ENCODE peak calls at places on chromosomes 6 and 20, in ten cellular contexts. One of them, this sample, is unnamed.
A peak's percentile ranks its signal among the peaks of the same experiment; 100 is the strongest.

GRCh38 chr6:32854376-32855178 is 585 bp downstream of the PSMB9 start:
- DNase-seq in GM12878: no peak
- DNase-seq in iris pigment epithelial cell: peak; percentile 58
- DNase-seq in left colon: peak; percentile 75
- DNase-seq in stimulated activated CD4-positive, alpha-beta T cell treated with anti-CD3 and anti-CD28 coated beads, TNF-alpha, amount 100 ng/mL, for 24 hours: no peak
- DNase-seq in RWPE1: peak; percentile 58
- DNase-seq in colonic mucosa: peak; percentile 71
- DNase-seq in left ventricle myocardium superior: peak; percentile 38
- DNase-seq in AG10803: peak; percentile 25
- DNase-seq in fibroblast of pulmonary artery: peak; percentile 23
- DNase-seq in this sample: no peak

GRCh38 chr6:117866561-117866960 is 40.5 kb upstream of the SLC35F1 start:
- DNase-seq in GM12878: no peak
- DNase-seq in iris pigment epithelial cell: no peak
- DNase-seq in left colon: no peak
- DNase-seq in stimulated activated CD4-positive, alpha-beta T cell treated with anti-CD3 and anti-CD28 coated beads, TNF-alpha, amount 100 ng/mL, for 24 hours: no peak
- DNase-seq in RWPE1: no peak
- DNase-seq in colonic mucosa: no peak
- DNase-seq in left ventricle myocardium superior: no peak
- DNase-seq in AG10803: no peak
- DNase-seq in fibroblast of pulmonary artery: no peak
- DNase-seq in this sample: no peak

GRCh38 chr20:8811801-8812594 is 256.9 kb upstream of the PLCB4 start:
- DNase-seq in GM12878: no peak
- DNase-seq in iris pigment epithelial cell: no peak
- DNase-seq in left colon: no peak
- DNase-seq in stimulated activated CD4-positive, alpha-beta T cell treated with anti-CD3 and anti-CD28 coated beads, TNF-alpha, amount 100 ng/mL, for 24 hours: no peak
- DNase-seq in RWPE1: no peak
- DNase-seq in colonic mucosa: no peak
- DNase-seq in left ventricle myocardium superior: no peak
- DNase-seq in AG10803: no peak
- DNase-seq in fibroblast of pulmonary artery: no peak
- DNase-seq in this sample: no peak

GRCh38 chr6:121887724-121888123 is 452.3 kb downstream of the GJA1 start:
- DNase-seq in GM12878: no peak
- DNase-seq in iris pigment epithelial cell: no peak
- DNase-seq in left colon: no peak
- DNase-seq in stimulated activated CD4-positive, alpha-beta T cell treated with anti-CD3 and anti-CD28 coated beads, TNF-alpha, amount 100 ng/mL, for 24 hours: no peak
- DNase-seq in RWPE1: no peak
- DNase-seq in colonic mucosa: no peak
- DNase-seq in left ventricle myocardium superior: no peak
- DNase-seq in AG10803: peak; percentile 37
- DNase-seq in fibroblast of pulmonary artery: no peak
- DNase-seq in this sample: no peak

GRCh38 chr20:50959543-50960126 is 1.0 kb downstream of the MOCS3 start:
- DNase-seq in GM12878: no peak
- DNase-seq in iris pigment epithelial cell: no peak
- DNase-seq in left colon: no peak
- DNase-seq in stimulated activated CD4-positive, alpha-beta T cell treated with anti-CD3 and anti-CD28 coated beads, TNF-alpha, amount 100 ng/mL, for 24 hours: no peak
- DNase-seq in RWPE1: no peak
- DNase-seq in colonic mucosa: no peak
- DNase-seq in left ventricle myocardium superior: no peak
- DNase-seq in AG10803: no peak
- DNase-seq in fibroblast of pulmonary artery: no peak
- DNase-seq in this sample: no peak

GRCh38 chr6:155085582-155086253 is 90.6 kb downstream of the TIAM2 start:
- DNase-seq in GM12878: no peak
- DNase-seq in iris pigment epithelial cell: peak; percentile 66
- DNase-seq in left colon: peak; percentile 33
- DNase-seq in stimulated activated CD4-positive, alpha-beta T cell treated with anti-CD3 and anti-CD28 coated beads, TNF-alpha, amount 100 ng/mL, for 24 hours: no peak
- DNase-seq in RWPE1: peak; percentile 65
- DNase-seq in colonic mucosa: no peak
- DNase-seq in left ventricle myocardium superior: no peak
- DNase-seq in AG10803: no peak
- DNase-seq in fibroblast of pulmonary artery: peak; percentile 38
- DNase-seq in this sample: no peak

GRCh38 chr20:37152284-37152683 is 26.8 kb upstream of the RPN2 start:
- DNase-seq in GM12878: no peak
- DNase-seq in iris pigment epithelial cell: no peak
- DNase-seq in left colon: no peak
- DNase-seq in stimulated activated CD4-positive, alpha-beta T cell treated with anti-CD3 and anti-CD28 coated beads, TNF-alpha, amount 100 ng/mL, for 24 hours: no peak
- DNase-seq in RWPE1: no peak
- DNase-seq in colonic mucosa: no peak
- DNase-seq in left ventricle myocardium superior: no peak
- DNase-seq in AG10803: no peak
- DNase-seq in fibroblast of pulmonary artery: no peak
- DNase-seq in this sample: no peak

GRCh38 chr20:23225407-23226060 is 125.1 kb upstream of the NXT1 start:
- DNase-seq in GM12878: no peak
- DNase-seq in iris pigment epithelial cell: peak; percentile 98
- DNase-seq in left colon: peak; percentile 57
- DNase-seq in stimulated activated CD4-positive, alpha-beta T cell treated with anti-CD3 and anti-CD28 coated beads, TNF-alpha, amount 100 ng/mL, for 24 hours: no peak
- DNase-seq in RWPE1: peak; percentile 80
- DNase-seq in colonic mucosa: peak; percentile 47
- DNase-seq in left ventricle myocardium superior: peak; percentile 58
- DNase-seq in AG10803: peak; percentile 92
- DNase-seq in fibroblast of pulmonary artery: peak; percentile 97
- DNase-seq in this sample: no peak

GRCh38 chr20:56440346-56441007 is 27.9 kb upstream of the RTF2 start:
- DNase-seq in GM12878: peak; percentile 58
- DNase-seq in iris pigment epithelial cell: peak; percentile 50
- DNase-seq in left colon: no peak
- DNase-seq in stimulated activated CD4-positive, alpha-beta T cell treated with anti-CD3 and anti-CD28 coated beads, TNF-alpha, amount 100 ng/mL, for 24 hours: peak; percentile 32
- DNase-seq in RWPE1: no peak
- DNase-seq in colonic mucosa: no peak
- DNase-seq in left ventricle myocardium superior: no peak
- DNase-seq in AG10803: no peak
- DNase-seq in fibroblast of pulmonary artery: no peak
- DNase-seq in this sample: peak; percentile 28

GRCh38 chr20:25295386-25296093 is 47.7 kb downstream of the PYGB start:
- DNase-seq in GM12878: no peak
- DNase-seq in iris pigment epithelial cell: no peak
- DNase-seq in left colon: peak; percentile 69
- DNase-seq in stimulated activated CD4-positive, alpha-beta T cell treated with anti-CD3 and anti-CD28 coated beads, TNF-alpha, amount 100 ng/mL, for 24 hours: no peak
- DNase-seq in RWPE1: no peak
- DNase-seq in colonic mucosa: no peak
- DNase-seq in left ventricle myocardium superior: peak; percentile 79
- DNase-seq in AG10803: peak; percentile 46
- DNase-seq in fibroblast of pulmonary artery: no peak
- DNase-seq in this sample: no peak

GRCh38 chr6:121548146-121548545 is 112.7 kb downstream of the GJA1 start:
- DNase-seq in GM12878: no peak
- DNase-seq in iris pigment epithelial cell: no peak
- DNase-seq in left colon: no peak
- DNase-seq in stimulated activated CD4-positive, alpha-beta T cell treated with anti-CD3 and anti-CD28 coated beads, TNF-alpha, amount 100 ng/mL, for 24 hours: no peak
- DNase-seq in RWPE1: no peak
- DNase-seq in colonic mucosa: no peak
- DNase-seq in left ventricle myocardium superior: no peak
- DNase-seq in AG10803: peak; percentile 48
- DNase-seq in fibroblast of pulmonary artery: no peak
- DNase-seq in this sample: no peak

GRCh38 chr6:149335924-149336323 is 18.4 kb downstream of the TAB2 start:
- DNase-seq in GM12878: no peak
- DNase-seq in iris pigment epithelial cell: peak; percentile 88
- DNase-seq in left colon: no peak
- DNase-seq in stimulated activated CD4-positive, alpha-beta T cell treated with anti-CD3 and anti-CD28 coated beads, TNF-alpha, amount 100 ng/mL, for 24 hours: peak; percentile 48
- DNase-seq in RWPE1: peak; percentile 34
- DNase-seq in colonic mucosa: no peak
- DNase-seq in left ventricle myocardium superior: no peak
- DNase-seq in AG10803: peak; percentile 76
- DNase-seq in fibroblast of pulmonary artery: peak; percentile 67
- DNase-seq in this sample: no peak

GRCh38 chr6:51450958-51451357 is 632.3 kb downstream of the TFAP2B start:
- DNase-seq in GM12878: no peak
- DNase-seq in iris pigment epithelial cell: no peak
- DNase-seq in left colon: no peak
- DNase-seq in stimulated activated CD4-positive, alpha-beta T cell treated with anti-CD3 and anti-CD28 coated beads, TNF-alpha, amount 100 ng/mL, for 24 hours: no peak
- DNase-seq in RWPE1: no peak
- DNase-seq in colonic mucosa: no peak
- DNase-seq in left ventricle myocardium superior: no peak
- DNase-seq in AG10803: no peak
- DNase-seq in fibroblast of pulmonary artery: no peak
- DNase-seq in this sample: no peak

GRCh38 chr20:33658510-33658909 is 3.6 kb upstream of the C20orf144 start:
- DNase-seq in GM12878: no peak
- DNase-seq in iris pigment epithelial cell: no peak
- DNase-seq in left colon: no peak
- DNase-seq in stimulated activated CD4-positive, alpha-beta T cell treated with anti-CD3 and anti-CD28 coated beads, TNF-alpha, amount 100 ng/mL, for 24 hours: no peak
- DNase-seq in RWPE1: no peak
- DNase-seq in colonic mucosa: no peak
- DNase-seq in left ventricle myocardium superior: no peak
- DNase-seq in AG10803: no peak
- DNase-seq in fibroblast of pulmonary artery: no peak
- DNase-seq in this sample: no peak

GRCh38 chr6:79269877-79270276 is 35.4 kb upstream of the HMGN3 start:
- DNase-seq in GM12878: no peak
- DNase-seq in iris pigment epithelial cell: peak; percentile 86
- DNase-seq in left colon: no peak
- DNase-seq in stimulated activated CD4-positive, alpha-beta T cell treated with anti-CD3 and anti-CD28 coated beads, TNF-alpha, amount 100 ng/mL, for 24 hours: no peak
- DNase-seq in RWPE1: no peak
- DNase-seq in colonic mucosa: no peak
- DNase-seq in left ventricle myocardium superior: no peak
- DNase-seq in AG10803: peak; percentile 83
- DNase-seq in fibroblast of pulmonary artery: peak; percentile 79
- DNase-seq in this sample: no peak

This sample was measured in GM18507.